ENCODE peak calls at places on chromosomes 4 and X, in eight cellular contexts. I is MCF 10A, B is left ventricle myocardium inferior, M is choroid plexus epithelial cell, K is suprapubic skin, V is endothelial cell, N is right atrium auricular region, E is coronary artery. Z is an unnamed sample.

GRCh38 chr4:115228851-115229250 is 115.4 kb upstream of the NDST4 start:
- DNase-seq in B (no peak), K (no peak), M (no peak), I (no peak), N (no peak), E (no peak), V (no peak), Z (no peak)

GRCh38 chrX:44974462-44974861 is 101.5 kb downstream of the KDM6A start:
- DNase-seq in I (peak; percentile 46), B (no peak), E (no peak), M (peak; percentile 33), V (no peak), K (no peak), N (no peak), Z (peak; percentile 8)

GRCh38 chr4:187302456-187302855 is 578.8 kb upstream of the FAT1 start:
- DNase-seq in B (no peak), V (no peak), E (no peak), I (no peak), M (peak; percentile 23), N (no peak), K (no peak), Z (peak; percentile 21)

GRCh38 chrX:136711147-136711546 is 63.2 kb downstream of the CD40LG start:
- DNase-seq in E (no peak), K (no peak), M (peak; percentile 63), I (peak; percentile 56), V (peak; percentile 24), B (peak; percentile 19), N (no peak), Z (peak; percentile 27)

GRCh38 chr4:3820016-3820805 is 54.0 kb downstream of the ADRA2C start:
- DNase-seq in I (no peak), E (no peak), B (no peak), V (no peak), M (no peak), N (no peak), K (no peak), Z (no peak)

GRCh38 chrX:106150701-106151100 is 17.4 kb upstream of the PWWP3B start:
- DNase-seq in M (no peak), V (no peak), E (no peak), I (no peak), K (no peak), N (no peak), B (no peak), Z (no peak)

GRCh38 chr4:118941799-118942198 is 53.1 kb downstream of the SYNPO2 start:
- DNase-seq in E (no peak), K (no peak), V (no peak), I (peak; percentile 23), B (no peak), M (peak; percentile 26), N (no peak), Z (peak; percentile 22)

GRCh38 chrX:74800062-74800461 is 125.2 kb downstream of the NEXMIF start:
- DNase-seq in N (no peak), K (no peak), E (no peak), M (no peak), V (no peak), I (no peak), B (no peak), Z (no peak)

GRCh38 chrX:2828404-2829065 is at the start of gene GYG2:
- DNase-seq in B (no peak), N (no peak), I (no peak), M (peak; percentile 35), K (no peak), V (peak; percentile 22), E (no peak), Z (no peak)

GRCh38 chrX:63889001-63889400 is 104.0 kb upstream of the ARHGEF9 start:
- DNase-seq in M (peak; percentile 26), B (no peak), I (peak; percentile 27), E (no peak), K (no peak), V (no peak), N (no peak), Z (peak; percentile 80)

GRCh38 chr4:185283723-185284122 is 74.3 kb downstream of the SNX25 start:
- DNase-seq in B (no peak), I (peak; percentile 32), V (no peak), N (no peak), M (peak; percentile 75), K (no peak), E (no peak), Z (peak; percentile 49)

GRCh38 chr4:127244515-127244914 is 388.2 kb upstream of the INTU start:
- DNase-seq in I (no peak), K (no peak), B (no peak), E (no peak), M (no peak), V (no peak), N (no peak), Z (no peak)

GRCh38 chrX:120486786-120487185 is 17.7 kb upstream of the LAMP2 start:
- DNase-seq in I (no peak), E (no peak), N (no peak), K (no peak), B (no peak), V (no peak), M (no peak), Z (no peak)

GRCh38 chrX:120485562-120486520 is 16.7 kb upstream of the LAMP2 start:
- DNase-seq in B (peak; percentile 68), M (peak; percentile 84), K (peak; percentile 75), V (peak; percentile 48), N (peak; percentile 76), E (peak; percentile 77), I (peak; percentile 88), Z (peak; percentile 75)
- TF ChIP-seq CTCF in B (peak; percentile 65), M (peak; percentile 65), K (peak; percentile 51), V (peak; percentile 38), N (peak; percentile 66), E (no peak), I (peak; percentile 43), Z (peak; percentile 70)

GRCh38 chrX:54044126-54044876 is at the start of gene PHF8:
- DNase-seq in K (peak; percentile 93), V (peak; percentile 88), M (peak; percentile 97), B (peak; percentile 93), N (peak; percentile 94), I (peak; percentile 94), E (peak; percentile 94), Z (peak; percentile 93)

GRCh38 chrX:54044877-54045328 is 630 bp upstream of the PHF8 start:
- DNase-seq in B (no peak), M (no peak), N (no peak), I (no peak), V (no peak), E (no peak), K (no peak), Z (no peak)

GRCh38 chrX:54043084-54043483 is 1.2 kb downstream of the PHF8 start:
- DNase-seq in E (no peak), I (no peak), K (no peak), M (no peak), N (no peak), V (no peak), B (no peak), Z (no peak)

GRCh38 chrX:54043696-54044125 is 562 bp downstream of the PHF8 start:
- DNase-seq in V (peak; percentile 13), M (no peak), I (peak; percentile 43), N (no peak), E (no peak), B (peak; percentile 38), K (no peak), Z (no peak)

DNA sequence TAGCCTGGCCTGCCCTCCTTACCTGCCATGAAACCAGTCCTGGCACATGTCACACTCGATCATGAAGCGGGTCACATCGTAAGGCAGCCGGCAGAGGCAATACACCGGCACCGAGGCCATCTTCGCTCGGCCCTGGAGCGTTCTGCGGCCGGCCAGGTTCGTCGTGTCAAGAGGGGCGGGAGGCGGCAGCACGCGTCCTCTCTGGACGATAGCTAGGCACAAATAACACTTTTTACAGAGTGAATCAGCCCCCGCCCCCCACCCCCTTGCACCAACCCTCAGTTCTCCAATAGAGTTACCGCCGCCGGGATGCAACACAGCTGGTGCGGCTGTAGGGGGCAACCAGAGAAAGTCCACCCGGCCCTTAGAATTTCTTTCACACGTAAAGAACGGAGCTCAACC is 1.7 kb downstream of the PHF8 start:
- DNase-seq in N (peak; percentile 63), B (peak; percentile 25), V (peak; percentile 28), E (no peak), M (peak; percentile 68), K (no peak), I (peak; percentile 58), Z (peak; percentile 39)
- TF ChIP-seq CTCF in N (peak; percentile 45), B (peak; percentile 35), V (no peak), E (no peak), M (peak; percentile 50), K (no peak), I (peak; percentile 28), Z (peak; percentile 52)

GRCh38 chr4:61934201-61934600 is 734.1 kb downstream of the ADGRL3 start:
- DNase-seq in V (no peak), B (no peak), E (no peak), M (no peak), K (no peak), I (no peak), N (no peak), Z (no peak)
- TF ChIP-seq CTCF in V (no peak), B (no peak), E (no peak), M (no peak), K (no peak), I (no peak), N (no peak), Z (no peak)

GRCh38 chrX:125203737-125204578 is 115.7 kb upstream of the TEX13C start:
- DNase-seq in K (peak; percentile 76), E (no peak), M (peak; percentile 1), B (peak; percentile 32), I (no peak), V (peak; percentile 30), N (no peak), Z (no peak)

GRCh38 chrX:125205918-125206665 is 113.6 kb upstream of the TEX13C start:
- DNase-seq in N (no peak), V (peak; percentile 22), B (peak; percentile 12), K (no peak), E (no peak), M (no peak), I (no peak), Z (no peak)

GRCh38 chrX:125203379-125203736 is 116.3 kb upstream of the TEX13C start:
- DNase-seq in M (no peak), V (peak; percentile 19), I (peak; percentile 4), N (no peak), K (peak; percentile 70), E (no peak), B (peak; percentile 10), Z (no peak)

GRCh38 chrX:125202486-125203378 is 116.9 kb upstream of the TEX13C start:
- DNase-seq in N (no peak), B (peak; percentile 9), E (no peak), M (no peak), V (peak; percentile 3), I (no peak), K (no peak), Z (no peak)

DNA sequence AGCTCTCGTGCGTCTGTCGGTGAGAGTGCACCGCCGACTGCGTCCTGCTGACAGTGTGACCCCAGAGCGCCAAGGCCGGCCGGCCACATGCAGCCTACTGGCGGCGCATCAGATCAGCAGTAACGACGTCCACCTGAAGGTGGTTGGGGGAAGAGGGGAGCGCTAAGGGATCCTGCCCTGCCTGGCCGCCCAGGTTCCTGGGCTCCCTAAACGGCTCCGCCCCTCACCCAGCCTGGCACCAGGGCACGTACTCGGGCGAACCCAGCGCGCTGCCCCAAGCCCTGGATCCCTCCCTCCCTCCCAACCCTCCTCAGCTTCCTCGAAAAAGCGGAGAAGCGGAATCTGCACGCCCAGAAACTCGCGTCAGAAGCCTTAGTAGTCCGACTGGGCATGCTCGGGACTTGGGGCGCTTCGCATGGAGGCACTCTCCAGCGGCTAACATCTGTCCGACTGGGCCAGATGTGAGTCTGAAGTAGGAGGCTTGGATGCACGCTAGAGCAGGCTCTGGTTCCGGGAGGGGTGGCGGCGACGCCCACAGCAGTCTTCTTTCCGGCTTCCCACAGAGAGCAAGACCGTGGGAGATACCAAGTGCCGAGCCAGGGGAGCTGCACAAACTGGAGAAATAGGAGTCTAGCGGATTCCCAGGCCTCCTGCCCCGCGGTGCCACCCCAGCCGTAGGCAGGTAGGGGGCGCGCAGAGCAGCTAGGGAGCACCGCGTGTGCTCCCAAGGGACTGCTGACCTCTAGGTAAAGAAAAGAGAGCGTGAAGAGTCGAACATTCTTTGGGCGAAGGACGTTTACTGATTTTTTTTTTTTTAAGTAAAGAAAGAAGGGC is 114.4 kb upstream of the TEX13C start:
- DNase-seq in E (peak; percentile 81), K (peak; percentile 79), N (no peak), M (peak; percentile 1), I (no peak), V (peak; percentile 63), B (peak; percentile 49), Z (no peak)
- TF ChIP-seq CTCF in E (no peak), K (no peak), N (no peak), M (no peak), I (no peak), V (no peak), B (no peak), Z (no peak)